ENCODE peak calls at places on chromosomes 2 and 18, in nine cellular contexts. O is spleen, J is body of pancreas, Z is H54, A is gastrocnemius medialis, W is NB4, E is heart left ventricle, B is prostate gland, I is A549. X is an unnamed sample.

GRCh38 chr2:81196383-81196851 is 891.9 kb upstream of the LRRTM1 start:
- DNase-seq in J (no peak), W (no peak), E (no peak), A (no peak), B (no peak), O (no peak), Z (no peak), I (no peak), X (no peak)

GRCh38 chr18:44393406-44393805 is 287.3 kb upstream of the SETBP1 start:
- DNase-seq in W (no peak), I (no peak), B (no peak), Z (no peak), E (no peak), J (peak; percentile 19), O (no peak), A (no peak), X (no peak)

GRCh38 chr18:46946656-46947282 is 29.4 kb downstream of the KATNAL2 start:
- DNase-seq in B (peak; percentile 28), I (peak; percentile 88), W (no peak), O (peak; percentile 87), E (peak; percentile 82), J (peak; percentile 83), A (peak; percentile 69), Z (no peak), X (peak; percentile 83)

GRCh38 chr2:105187531-105187930 is 54.0 kb upstream of the GPR45 start:
- DNase-seq in I (no peak), A (no peak), O (no peak), B (no peak), Z (no peak), J (no peak), E (no peak), W (no peak), X (no peak)

GRCh38 chr2:177763532-177764265 is 308.9 kb downstream of the PDE11A start:
- DNase-seq in E (peak; percentile 74), I (peak; percentile 45), J (peak; percentile 75), O (peak; percentile 88), W (peak; percentile 84), A (peak; percentile 41), B (peak; percentile 60), Z (peak; percentile 49), X (peak; percentile 90)

GRCh38 chr2:64985457-64985856 is 3.7 kb upstream of the SLC1A4 start:
- DNase-seq in A (peak; percentile 46), I (no peak), Z (no peak), E (peak; percentile 24), J (no peak), O (no peak), W (no peak), B (no peak), X (no peak)

GRCh38 chr18:72828601-72829000 is 39.2 kb downstream of the NETO1 start:
- DNase-seq in A (no peak), J (no peak), B (no peak), E (no peak), I (no peak), Z (no peak), O (no peak), W (no peak), X (no peak)

GRCh38 chr2:73985318-73986084 is 791 bp downstream of the TET3 start:
- DNase-seq in B (peak; percentile 22), E (peak; percentile 53), J (peak; percentile 34), Z (no peak), A (no peak), I (peak; percentile 27), O (peak; percentile 91), W (peak; percentile 91), X (no peak)

GRCh38 chr2:186966015-186966414 is 117.0 kb upstream of the ZSWIM2 start:
- DNase-seq in J (no peak), A (no peak), Z (no peak), E (no peak), O (no peak), W (no peak), B (no peak), I (no peak), X (no peak)
- TF ChIP-seq POLR2A in J (no peak), A (no peak), Z (no peak), E (no peak), O (no peak), W (no peak), B (no peak), I (no peak), X (no peak)

GRCh38 chr2:71455011-71455740 is 1.8 kb downstream of the DYSF start:
- DNase-seq in A (peak; percentile 81), I (no peak), O (peak; percentile 75), E (no peak), B (no peak), Z (no peak), W (no peak), J (no peak), X (no peak)

GRCh38 chr2:71453404-71454220 is at the start of gene DYSF:
- DNase-seq in B (no peak), E (peak; percentile 73), I (no peak), W (peak; percentile 83), O (peak; percentile 93), A (peak; percentile 94), Z (no peak), J (peak; percentile 29), X (peak; percentile 35)

GRCh38 chr2:71455741-71456569 is 2.6 kb downstream of the DYSF start:
- DNase-seq in Z (no peak), A (peak; percentile 57), B (no peak), I (no peak), W (peak; percentile 90), O (no peak), J (no peak), E (peak; percentile 69), X (no peak)

GRCh38 chr2:71452565-71452964 is 796 bp upstream of the DYSF start:
- DNase-seq in E (peak; percentile 55), W (peak; percentile 98), J (no peak), O (peak; percentile 88), B (no peak), I (peak; percentile 40), Z (peak; percentile 75), A (peak; percentile 96), X (no peak)

DNA sequence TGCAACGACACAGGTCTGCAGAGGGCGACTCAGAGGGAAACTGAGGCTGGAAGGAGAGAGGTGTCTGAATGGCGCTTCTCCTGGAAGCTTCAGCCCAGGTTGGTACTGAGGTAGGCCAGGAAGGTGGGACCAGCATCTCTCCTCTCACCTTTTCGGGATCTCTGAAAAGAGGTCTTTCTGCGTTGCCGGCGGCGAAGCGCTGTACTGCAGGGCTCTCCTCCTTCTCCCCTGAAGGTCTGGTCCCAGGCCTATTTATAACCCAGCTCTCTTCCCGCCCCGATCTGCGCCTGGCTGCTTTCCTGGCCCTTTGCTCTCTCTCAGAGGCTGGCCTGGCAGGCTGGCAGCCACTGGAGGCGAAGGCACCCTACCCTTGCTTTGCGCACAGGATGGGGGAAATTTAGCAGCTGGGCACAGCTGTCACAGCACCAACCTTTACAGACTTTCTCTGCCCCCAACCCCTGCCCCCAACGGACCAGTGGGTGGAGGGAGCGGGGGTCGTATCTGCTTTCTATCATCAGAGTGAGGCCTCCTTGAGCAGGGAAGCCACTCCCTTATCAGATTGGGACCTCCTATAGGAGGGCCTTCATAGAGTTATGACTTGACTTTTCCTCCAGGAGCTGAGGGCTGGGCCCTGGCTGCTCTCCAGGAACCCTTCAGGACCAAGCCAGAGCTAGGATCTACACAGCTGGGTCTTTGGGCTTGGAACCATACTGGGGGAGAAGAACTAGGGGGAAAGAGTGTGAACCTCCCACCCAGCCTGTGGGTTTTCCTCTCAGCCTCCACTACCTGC is 1.1 kb downstream of the DYSF start:
- DNase-seq in A (peak; percentile 93), Z (no peak), I (no peak), J (no peak), O (peak; percentile 83), B (no peak), E (peak; percentile 76), W (peak; percentile 43), X (no peak)
- TF ChIP-seq POLR2A in A (peak; percentile 93), Z (no peak), I (no peak), J (no peak), O (peak; percentile 13), B (no peak), E (peak; percentile 87), W (no peak), X (no peak)

DNA sequence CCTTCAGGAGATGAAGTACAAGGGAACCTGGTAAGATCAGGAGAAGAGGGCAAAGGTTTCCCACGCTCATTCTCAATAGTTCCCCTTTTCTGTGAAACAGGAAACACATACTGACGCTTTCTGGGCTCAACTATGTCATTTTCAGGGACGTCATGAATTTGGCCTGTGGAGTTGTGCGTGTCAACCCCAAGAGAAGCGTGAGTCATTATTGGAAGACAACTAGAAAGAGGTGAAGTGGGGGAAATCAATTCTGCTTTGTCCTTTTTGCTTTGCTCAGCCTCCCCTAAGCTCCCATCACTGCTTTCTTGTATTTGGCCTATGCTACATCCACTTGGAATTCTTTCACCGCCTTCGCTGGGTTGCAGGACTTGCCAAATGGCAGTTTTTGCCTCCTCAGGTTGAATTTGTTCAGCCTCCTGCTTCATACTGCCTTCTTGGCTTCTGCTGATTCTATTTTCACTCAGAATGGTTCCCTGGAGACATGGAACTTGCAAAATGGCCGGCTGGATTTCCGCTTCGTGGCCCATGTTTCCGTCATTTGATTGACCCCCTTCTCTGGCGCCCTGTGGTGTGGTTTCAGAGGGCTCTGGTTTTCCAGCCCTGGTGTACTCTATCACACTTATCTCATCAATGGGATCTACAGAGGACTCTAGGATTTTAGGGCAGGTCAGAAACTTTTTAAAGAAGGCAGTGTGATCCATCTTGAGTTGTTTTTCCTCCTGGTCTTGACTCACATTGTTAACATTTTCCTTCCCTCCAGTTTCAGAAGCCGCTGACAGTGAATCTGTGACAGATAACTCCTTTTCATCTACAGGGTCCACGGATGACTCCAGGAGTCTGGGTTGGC is 93.3 kb downstream of the ALPK2 start:
- DNase-seq in I (no peak), Z (no peak), O (no peak), W (peak; percentile 78), A (no peak), B (no peak), J (no peak), E (no peak), X (no peak)
- TF ChIP-seq POLR2A in I (no peak), Z (no peak), O (no peak), W (no peak), A (no peak), B (no peak), J (no peak), E (no peak), X (no peak)

GRCh38 chr2:24824966-24825882 is 32.0 kb downstream of the CENPO start:
- DNase-seq in Z (no peak), E (no peak), W (peak; percentile 55), I (peak; percentile 48), J (no peak), O (peak; percentile 41), A (no peak), B (no peak), X (no peak)

GRCh38 chr2:24825883-24826800 is 32.9 kb downstream of the CENPO start:
- DNase-seq in I (no peak), A (no peak), O (peak; percentile 62), J (no peak), B (no peak), W (no peak), Z (no peak), E (no peak), X (no peak)

GRCh38 chr2:24830351-24830750 is 37.1 kb downstream of the CENPO start:
- DNase-seq in E (no peak), W (peak; percentile 42), A (peak; percentile 5), Z (no peak), B (no peak), I (no peak), O (peak; percentile 43), J (no peak), X (peak; percentile 9)

GRCh38 chr2:24828641-24829040 is 35.4 kb downstream of the CENPO start:
- DNase-seq in E (no peak), B (no peak), W (no peak), O (peak; percentile 32), A (no peak), Z (no peak), J (no peak), I (no peak), X (no peak)

DNA sequence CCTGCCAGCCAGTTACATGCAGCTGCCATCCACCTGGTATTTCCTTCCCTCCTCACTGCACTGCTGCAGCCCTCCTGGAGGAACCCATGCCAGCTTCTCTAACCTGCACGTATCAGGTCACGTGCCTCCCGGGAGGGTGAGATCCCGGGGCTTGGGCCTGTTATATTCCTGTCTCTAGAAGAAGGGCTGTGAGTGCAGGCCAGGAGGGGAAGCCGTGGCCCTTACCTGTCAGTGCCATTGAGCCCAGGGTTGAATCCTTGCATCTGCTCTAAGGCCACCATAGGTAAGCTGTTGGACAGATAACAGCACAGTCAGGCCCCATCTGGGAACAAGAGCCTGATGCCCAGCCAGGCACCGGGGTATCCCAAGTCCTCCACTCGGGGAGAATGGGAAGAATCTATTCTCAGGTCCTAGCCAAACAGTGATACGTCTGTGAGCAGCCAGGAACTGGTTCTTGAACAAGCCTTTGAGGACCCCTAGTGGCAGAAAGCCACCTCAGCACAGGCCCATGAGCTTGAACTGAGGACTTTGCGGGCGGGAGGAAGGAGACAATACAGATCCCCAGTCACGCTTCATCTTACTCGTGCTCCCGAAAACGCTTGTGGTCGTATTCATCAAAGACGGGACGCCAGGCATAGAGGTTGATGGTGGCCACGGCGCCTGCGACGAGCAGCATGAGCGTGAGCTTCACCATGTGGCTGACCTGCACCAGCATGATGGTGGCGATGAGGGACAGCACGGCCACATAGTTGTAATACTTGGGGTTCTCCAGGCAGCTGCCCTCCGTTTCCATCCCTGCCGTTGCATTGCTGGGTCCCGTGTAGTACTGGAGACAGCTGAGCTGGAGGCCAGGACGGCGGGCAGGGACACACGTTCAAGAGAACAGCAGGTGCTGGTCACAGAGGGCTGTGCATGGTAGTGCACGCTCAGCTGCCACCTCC is 34.4 kb downstream of the CENPO start:
- DNase-seq in B (peak; percentile 79), I (peak; percentile 95), J (peak; percentile 84), Z (peak; percentile 82), O (peak; percentile 87), W (peak; percentile 90), A (peak; percentile 76), E (peak; percentile 78), X (peak; percentile 91)
- TF ChIP-seq POLR2A in B (no peak), I (no peak), J (no peak), Z (no peak), O (no peak), W (no peak), A (no peak), E (no peak), X (no peak)

X was measured in adrenal gland.